ENCODE peak calls at places on chromosomes 2 and 18, in eight cellular contexts. X is occipital lobe; A is fibroblast of lung; R is T47D; N is H1; U is AG20443; T is midbrain; K is activated naive CD8-positive, alpha-beta T cell treated with anti-CD3 and anti-CD28 coated beads, Interleukin-2, amount 50 U/mL, for 24 hours. H is an unnamed sample.
A peak's percentile ranks its signal among the peaks of the same experiment; 100 is the strongest.

GRCh38 chr2:66446178-66446860 is 11.4 kb downstream of the MEIS1 start:
- DNase-seq in X (no peak), A (peak; percentile 79), R (no peak), N (no peak), U (peak; percentile 54), T (peak; percentile 19), K (no peak), H (no peak)

GRCh38 chr2:240425236-240425615 is 10.2 kb upstream of the GPC1 start:
- DNase-seq in X (no peak), A (no peak), R (no peak), N (no peak), U (no peak), T (no peak), K (no peak), H (no peak)

GRCh38 chr18:10169064-10169562 is 255.3 kb downstream of the VAPA start:
- DNase-seq in X (no peak), A (peak; percentile 88), R (no peak), N (no peak), U (no peak), T (no peak), K (no peak), H (peak; percentile 21)

GRCh38 chr18:78672862-78673446 is 306.7 kb upstream of the SALL3 start:
- DNase-seq in X (no peak), A (no peak), R (no peak), N (no peak), U (no peak), T (no peak), K (no peak), H (no peak)

GRCh38 chr2:172395503-172395902 is 31.9 kb upstream of the ITGA6 start:
- DNase-seq in X (no peak), A (no peak), R (no peak), N (no peak), U (no peak), T (no peak), K (no peak), H (no peak)

GRCh38 chr2:234960091-234961088 is 8.6 kb downstream of the SH3BP4 start:
- DNase-seq in X (no peak), A (peak; percentile 76), R (no peak), N (no peak), U (no peak), T (peak; percentile 66), K (no peak), H (no peak)

GRCh38 chr2:130875935-130876334 is 39.2 kb downstream of the ARHGEF4 start:
- DNase-seq in X (no peak), A (no peak), R (no peak), N (no peak), U (no peak), T (no peak), K (no peak), H (no peak)

GRCh38 chr18:35201502-35201901 is 39.3 kb upstream of the ZNF397 start:
- DNase-seq in X (no peak), A (no peak), R (no peak), N (no peak), U (no peak), T (no peak), K (no peak), H (no peak)

GRCh38 chr2:165758276-165758675 is 35.8 kb downstream of the GALNT3 start:
- DNase-seq in X (no peak), A (no peak), R (no peak), N (no peak), U (no peak), T (no peak), K (no peak), H (no peak)

GRCh38 chr2:96870631-96871255 is 863 bp upstream of the SEMA4C start:
- DNase-seq in X (peak; percentile 33), A (no peak), R (no peak), N (no peak), U (no peak), T (peak; percentile 66), K (peak; percentile 59), H (peak; percentile 34)

GRCh38 chr18:41871229-41872000 is 83.6 kb upstream of the PIK3C3 start:
- DNase-seq in X (no peak), A (no peak), R (no peak), N (no peak), U (no peak), T (no peak), K (no peak), H (no peak)

GRCh38 chr2:119245076-119245840 is 21.6 kb downstream of the STEAP3 start:
- DNase-seq in X (no peak), A (no peak), R (no peak), N (no peak), U (no peak), T (no peak), K (no peak), H (no peak)

GRCh38 chr2:37198681-37199065 is 2.4 kb downstream of the CEBPZOS start:
- DNase-seq in X (no peak), A (no peak), R (no peak), N (no peak), U (no peak), T (no peak), K (no peak), H (no peak)

GRCh38 chr18:33560686-33561370 is 17.2 kb upstream of the ASXL3 start:
- DNase-seq in X (no peak), A (peak; percentile 54), R (no peak), N (no peak), U (no peak), T (no peak), K (no peak), H (no peak)

GRCh38 chr18:31563778-31564177 is 27.9 kb upstream of the TTR start:
- DNase-seq in X (no peak), A (no peak), R (no peak), N (no peak), U (no peak), T (no peak), K (no peak), H (no peak)

GRCh38 chr2:110679337-110679707 is 1.5 kb upstream of the BUB1 start:
- DNase-seq in X (no peak), A (peak; percentile 18), R (no peak), N (no peak), U (no peak), T (no peak), K (no peak), H (peak; percentile 4)

GRCh38 chr2:24970483-24971299 is 1.1 kb downstream of the DNAJC27 start:
- DNase-seq in X (no peak), A (peak; percentile 47), R (no peak), N (no peak), U (peak; percentile 42), T (no peak), K (no peak), H (no peak)

GRCh38 chr2:19635951-19636505 is 265.8 kb downstream of the TTC32 start:
- DNase-seq in X (no peak), A (no peak), R (no peak), N (no peak), U (no peak), T (no peak), K (no peak), H (no peak)

GRCh38 chr2:161766334-161766733 is 142.1 kb downstream of the SLC4A10 start:
- DNase-seq in X (no peak), A (no peak), R (no peak), N (no peak), U (no peak), T (no peak), K (no peak), H (no peak)

GRCh38 chr2:228545041-228545440 is 363.6 kb upstream of the SPHKAP start:
- DNase-seq in X (no peak), A (no peak), R (no peak), N (no peak), U (peak; percentile 53), T (no peak), K (no peak), H (no peak)

GRCh38 chr2:222603501-222603900 is 52.4 kb downstream of the FARSB start:
- DNase-seq in X (no peak), A (no peak), R (no peak), N (no peak), U (no peak), T (no peak), K (no peak), H (no peak)

GRCh38 chr2:98793275-98793674 is 62.3 kb upstream of the MGAT4A start:
- DNase-seq in X (no peak), A (no peak), R (no peak), N (no peak), U (no peak), T (no peak), K (no peak), H (no peak)

GRCh38 chr2:169361706-169362345 is 508 bp downstream of the LRP2 start:
- DNase-seq in X (no peak), A (no peak), R (peak; percentile 31), N (no peak), U (peak; percentile 43), T (peak; percentile 31), K (peak; percentile 7), H (peak; percentile 56)

GRCh38 chr2:100907832-100908231 is 87.9 kb downstream of the NPAS2 start:
- DNase-seq in X (no peak), A (no peak), R (no peak), N (no peak), U (no peak), T (no peak), K (no peak), H (no peak)

GRCh38 chr18:63924551-63924950 is 16.8 kb downstream of the SERPINB10 start:
- DNase-seq in X (no peak), A (no peak), R (no peak), N (no peak), U (peak; percentile 49), T (no peak), K (no peak), H (no peak)

GRCh38 chr18:78999939-79000338 is 20.3 kb downstream of the SALL3 start:
- DNase-seq in X (no peak), A (no peak), R (peak; percentile 63), N (no peak), U (no peak), T (no peak), K (no peak), H (peak; percentile 35)

H was measured in NCI-H526.